ENCODE peak calls at places on chromosomes 6 and 20, in seven cellular contexts. U is IMR-90, T is fibroblast of lung, D is GM23248, O is endodermal cell, I is SK-N-SH, C is PC-3. Y is an unnamed sample.

GRCh38 chr6:153032255-153032882 is 29.9 kb upstream of the MTRF1L start:
- DNase-seq in O (no peak), I (peak), C (peak), T (peak), D (peak), U (peak), Y (no peak)

GRCh38 chr20:52031206-52031573 is 160.4 kb downstream of the ZFP64 start:
- DNase-seq in C (no peak), O (no peak), U (peak), T (peak), I (no peak), D (no peak), Y (no peak)

GRCh38 chr6:114218831-114219230 is 124.0 kb downstream of the HS3ST5 start:
- DNase-seq in I (no peak), D (no peak), T (no peak), C (no peak), O (no peak), U (no peak), Y (no peak)

GRCh38 chr20:667351-668034 is 8.1 kb downstream of the SCRT2 start:
- DNase-seq in T (peak), C (peak), D (peak), U (peak), I (peak), O (peak), Y (no peak)

GRCh38 chr6:45640811-45641210 is 263.1 kb upstream of the SUPT3H start:
- DNase-seq in O (no peak), U (no peak), T (no peak), I (no peak), C (no peak), D (no peak), Y (no peak)

GRCh38 chr6:107657373-107657754 is 166.7 kb downstream of the SCML4 start:
- DNase-seq in I (no peak), T (no peak), D (no peak), C (no peak), U (no peak), O (no peak), Y (no peak)

GRCh38 chr6:137218473-137218916 is 690 bp downstream of the IFNGR1 start:
- DNase-seq in O (peak), I (peak), D (peak), C (peak), T (peak), U (peak), Y (peak)

GRCh38 chr6:8017276-8017701 is 46.9 kb downstream of the BLOC1S5 start:
- DNase-seq in D (no peak), U (no peak), O (no peak), T (no peak), C (no peak), I (no peak), Y (no peak)

GRCh38 chr20:7094438-7094997 is 327.0 kb downstream of the BMP2 start:
- DNase-seq in D (peak), C (peak), U (peak), O (peak), T (peak), I (peak), Y (peak)

GRCh38 chr6:30555428-30556005 is 772 bp downstream of the GNL1 start:
- DNase-seq in D (peak), I (no peak), O (peak), U (peak), T (peak), C (no peak), Y (no peak)

GRCh38 chr6:20137288-20137687 is 75.0 kb downstream of the MBOAT1 start:
- DNase-seq in I (no peak), D (no peak), C (no peak), U (no peak), O (no peak), T (no peak), Y (no peak)

GRCh38 chr20:45780159-45780558 is 11.5 kb downstream of the WFDC3 start:
- DNase-seq in T (no peak), I (no peak), O (no peak), D (peak), C (no peak), U (no peak), Y (no peak)

GRCh38 chr20:45782890-45783289 is 8.8 kb downstream of the WFDC3 start:
- DNase-seq in T (no peak), O (no peak), C (peak), I (no peak), U (peak), D (peak), Y (no peak)

GRCh38 chr20:45779011-45779915 is 12.4 kb downstream of the WFDC3 start:
- DNase-seq in U (peak), I (no peak), T (peak), C (peak), D (peak), O (no peak), Y (no peak)

GRCh38 chr20:45783656-45784294 is 7.9 kb downstream of the WFDC3 start:
- DNase-seq in U (no peak), I (no peak), D (no peak), T (no peak), O (no peak), C (peak), Y (no peak)

GRCh38 chr20:45781391-45781931 is 10.2 kb downstream of the WFDC3 start:
- DNase-seq in O (no peak), U (peak), D (peak), I (no peak), C (peak), T (peak), Y (no peak)
- H3K9ac ChIP-seq in O (no peak), U (peak), D (peak), I (no peak), C (peak), T (no peak), Y (no peak)

DNA sequence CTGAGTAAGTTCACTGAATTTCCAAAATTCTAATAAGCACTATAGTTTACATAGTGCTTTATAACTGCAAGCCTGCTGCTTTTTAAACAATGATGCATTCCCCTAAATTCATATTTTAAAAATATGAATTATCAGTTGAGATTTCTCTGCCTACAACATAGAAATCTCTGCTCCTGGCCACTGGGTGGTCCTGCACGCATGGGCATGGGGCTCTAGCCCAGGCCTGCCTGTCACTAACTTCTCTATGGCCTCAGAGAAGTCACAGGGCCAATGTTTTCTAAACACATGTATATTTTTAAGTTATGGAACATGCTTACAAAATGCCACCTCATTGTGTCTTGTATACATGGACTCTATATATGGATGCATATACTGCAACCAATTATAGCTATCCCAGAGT is 211.0 kb downstream of the FOXC1 start:
- DNase-seq in I (peak), O (no peak), C (no peak), D (peak), U (no peak), T (no peak), Y (no peak)
- H3K9ac ChIP-seq in I (no peak), O (no peak), C (no peak), D (peak), U (no peak), T (no peak), Y (no peak)

DNA sequence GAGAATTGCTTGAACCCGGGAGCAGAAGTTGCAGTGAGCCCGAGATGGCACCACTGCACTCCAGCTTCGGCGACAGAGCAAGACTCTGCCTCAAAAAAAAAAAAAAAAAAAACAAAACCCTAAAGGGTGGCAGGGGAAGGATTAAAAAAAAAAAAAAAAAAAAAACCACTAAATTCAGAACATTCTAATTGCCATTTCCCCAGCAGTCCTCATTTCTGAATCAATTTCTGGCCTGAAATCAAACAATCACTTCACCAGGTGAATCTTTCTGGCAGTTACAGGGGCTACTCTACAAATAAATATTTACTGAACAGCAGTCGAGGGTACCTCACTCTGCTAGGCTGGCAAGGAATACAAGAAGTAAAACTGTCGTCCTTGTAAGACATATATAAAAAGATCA is 1.2 kb downstream of the UQCC1 start:
- DNase-seq in U (no peak), I (no peak), D (no peak), T (no peak), C (no peak), O (no peak), Y (no peak)
- H3K9ac ChIP-seq in U (no peak), I (peak), D (peak), T (no peak), C (peak), O (no peak), Y (no peak)

DNA sequence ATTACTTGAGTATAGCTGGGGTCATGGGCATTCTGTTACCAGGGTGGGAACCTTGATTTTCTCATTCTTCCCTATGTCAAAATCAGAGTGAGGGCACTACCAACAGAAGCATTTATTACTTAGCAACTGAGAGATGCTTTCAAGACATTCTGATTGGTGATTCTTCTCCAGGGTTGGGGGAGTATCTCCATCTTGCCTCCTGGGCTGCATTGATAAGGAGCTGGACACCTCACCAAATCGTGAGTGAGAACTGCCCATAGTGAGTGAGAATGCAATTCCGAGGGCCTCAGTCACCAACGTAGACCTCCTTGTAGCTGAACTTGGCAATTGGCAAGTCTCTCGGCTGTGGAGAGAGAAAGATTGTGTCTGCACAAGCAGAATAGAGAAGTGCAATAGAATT is 78.5 kb upstream of the CD83 start:
- DNase-seq in D (no peak), O (no peak), I (no peak), U (no peak), C (no peak), T (no peak), Y (no peak)
- H3K9ac ChIP-seq in D (no peak), O (no peak), I (no peak), U (no peak), C (no peak), T (no peak), Y (no peak)

GRCh38 chr6:11230158-11231107 is 2.0 kb downstream of the NEDD9 start:
- DNase-seq in O (no peak), C (no peak), I (no peak), T (no peak), U (no peak), D (peak), Y (no peak)

GRCh38 chr6:11232177-11232967 is at the start of gene NEDD9:
- DNase-seq in C (peak), U (peak), D (peak), I (peak), O (peak), T (peak), Y (peak)

GRCh38 chr6:11229267-11230043 is 3.0 kb downstream of the NEDD9 start:
- DNase-seq in U (no peak), D (peak), C (peak), I (no peak), T (no peak), O (peak), Y (peak)

GRCh38 chr6:11231564-11232176 is 798 bp downstream of the NEDD9 start:
- DNase-seq in I (no peak), C (peak), T (peak), U (no peak), O (no peak), D (peak), Y (no peak)

DNA sequence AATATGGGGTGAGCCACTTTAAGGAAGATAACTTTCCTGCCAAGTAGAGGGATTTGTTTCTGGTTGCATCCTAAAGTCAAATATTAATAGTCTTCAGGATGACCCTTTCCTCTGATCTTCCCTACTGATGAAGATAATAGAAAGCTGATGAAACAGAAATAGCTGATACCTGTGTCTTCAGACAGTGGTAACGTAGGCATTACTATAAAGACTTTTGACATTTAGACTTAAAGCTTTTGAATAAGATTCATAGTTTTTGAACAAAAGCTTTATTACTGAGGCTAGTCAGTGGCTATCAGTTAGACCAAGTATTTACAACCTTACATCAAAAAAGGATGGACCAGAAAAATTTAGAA is 1.4 kb downstream of the NEDD9 start:
- DNase-seq in D (no peak), C (no peak), I (no peak), O (no peak), U (no peak), T (no peak), Y (no peak)
- H3K9ac ChIP-seq in D (peak), C (peak), I (peak), O (peak), U (peak), T (peak), Y (no peak)

DNA sequence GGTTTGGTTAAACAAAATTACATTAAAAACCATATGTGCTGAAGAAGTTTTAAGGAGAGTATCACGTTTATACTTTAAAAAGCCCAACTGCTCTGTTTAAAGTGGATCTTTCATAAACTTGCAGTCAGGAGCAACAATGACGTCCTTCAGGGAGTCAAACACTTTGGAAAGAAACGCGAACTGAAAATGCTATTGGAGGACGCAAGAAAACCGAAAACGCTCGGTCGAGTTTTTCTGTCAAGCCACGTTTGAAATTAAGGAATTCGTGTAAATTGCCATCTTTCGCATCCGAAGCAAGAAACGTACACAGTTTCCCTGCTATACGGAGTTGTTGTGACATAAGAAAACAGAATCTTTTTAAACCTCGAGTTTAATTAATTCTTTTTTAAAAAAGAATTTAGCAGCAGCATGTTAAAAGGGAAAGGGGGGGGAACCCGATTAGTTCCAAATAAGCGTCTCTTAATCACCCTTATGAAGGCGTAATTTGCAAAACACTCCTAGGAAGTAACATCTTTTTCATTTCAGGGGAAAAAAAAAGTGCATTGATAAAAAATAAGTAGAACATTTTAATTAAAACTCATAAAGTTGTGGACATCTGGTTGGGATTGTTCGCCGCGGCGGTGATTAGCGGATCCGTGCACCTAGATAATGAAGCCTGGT is 295.3 kb downstream of the TFAP2C start:
- DNase-seq in O (no peak), D (no peak), T (peak), C (no peak), U (no peak), I (no peak), Y (peak)
- H3K9ac ChIP-seq in O (no peak), D (no peak), T (no peak), C (no peak), U (no peak), I (no peak), Y (no peak)

DNA sequence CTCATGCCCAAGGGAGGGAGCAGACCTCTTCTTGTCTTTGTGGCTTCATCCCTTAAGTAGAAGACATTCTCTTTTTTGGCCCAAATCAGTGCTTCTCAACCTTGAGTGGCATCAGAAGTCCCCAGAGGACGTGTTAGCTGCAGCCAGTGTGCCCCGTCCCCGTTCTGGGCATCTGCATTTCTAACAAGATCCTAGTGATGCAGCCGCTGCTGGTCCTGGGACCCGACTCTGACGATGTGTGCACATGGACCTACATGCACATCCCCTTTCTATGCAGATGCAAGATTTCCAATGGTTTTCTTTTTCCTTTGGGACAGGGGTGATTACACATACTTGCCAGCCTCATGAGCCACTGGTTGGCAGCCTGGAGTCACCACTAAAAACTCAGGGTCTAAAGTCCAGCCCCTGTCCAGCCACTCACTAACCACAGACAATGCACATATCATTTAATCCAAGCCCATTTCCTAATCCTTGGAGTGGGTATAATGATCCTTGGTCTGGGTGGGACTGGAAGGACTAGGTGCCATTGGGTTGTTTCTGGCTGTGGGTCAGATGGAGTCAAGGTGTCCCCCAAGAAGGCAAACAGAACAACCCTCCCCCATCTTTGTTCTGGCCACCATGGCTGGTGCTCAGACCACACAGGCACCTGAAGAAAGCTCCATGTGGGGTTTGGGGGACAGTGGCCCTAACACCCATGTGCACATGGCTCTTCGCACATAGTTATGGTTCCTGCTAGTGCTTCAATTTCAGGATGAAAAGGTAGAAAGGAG is 6.4 kb downstream of the ACSS1 start:
- DNase-seq in D (no peak), C (no peak), T (no peak), U (no peak), O (peak), I (no peak), Y (no peak)
- H3K9ac ChIP-seq in D (no peak), C (no peak), T (no peak), U (no peak), O (no peak), I (no peak), Y (no peak)

Y was measured in neuronal stem cell.